ENCODE peak calls at places on chromosome 22, in ten cellular contexts. S is transverse colon, Q is suprapubic skin, E is Peyer's patch, G is adrenal gland, T is right lobe of liver, P is IMR-90, V is lower leg skin, F is heart left ventricle, J is A549. U is an unnamed sample.

GRCh38 chr22:39224550-39224949 is 20.2 kb downstream of the PDGFB start:
- DNase-seq in Q (no peak), T (no peak), J (no peak), F (no peak), G (no peak), V (no peak), S (no peak), P (no peak), E (no peak), U (no peak)

GRCh38 chr22:24338701-24339451 is 68.2 kb downstream of the SPECC1L start:
- DNase-seq in F (no peak), T (no peak), J (no peak), P (peak; percentile 61), G (peak; percentile 80), Q (no peak), V (no peak), S (no peak), E (no peak), U (no peak)

GRCh38 chr22:33922268-33922667 is 2.0 kb upstream of the LARGE1 start:
- DNase-seq in P (peak; percentile 34), T (peak; percentile 58), E (peak; percentile 67), F (no peak), S (peak; percentile 39), J (no peak), G (peak; percentile 64), Q (peak; percentile 72), V (peak; percentile 87), U (peak; percentile 46)

GRCh38 chr22:25354456-25354855 is 135.0 kb downstream of the CRYBB2 start:
- DNase-seq in P (no peak), E (peak; percentile 30), V (peak; percentile 76), S (no peak), J (no peak), T (peak; percentile 54), G (no peak), Q (peak; percentile 38), F (no peak), U (no peak)

GRCh38 chr22:24208012-24208749 is 26.9 kb downstream of the SUSD2 start:
- DNase-seq in P (peak; percentile 98), T (no peak), G (peak; percentile 83), V (peak; percentile 84), S (no peak), F (no peak), Q (no peak), E (no peak), J (peak; percentile 96), U (peak; percentile 48)

GRCh38 chr22:43126506-43127165 is 16.1 kb downstream of the BIK start:
- DNase-seq in G (no peak), J (peak; percentile 56), T (no peak), P (peak; percentile 85), F (no peak), E (peak; percentile 60), V (no peak), S (peak; percentile 72), Q (no peak), U (peak; percentile 26)

GRCh38 chr22:48501231-48501750 is 1326.4 kb downstream of the BRD1 start:
- DNase-seq in J (no peak), G (no peak), Q (no peak), E (no peak), V (no peak), F (peak; percentile 20), T (no peak), S (no peak), P (no peak), U (no peak)

GRCh38 chr22:27670701-27671412 is 130.7 kb downstream of the MN1 start:
- DNase-seq in S (peak; percentile 40), E (no peak), T (no peak), G (peak; percentile 86), V (no peak), P (no peak), F (no peak), J (no peak), Q (no peak), U (peak; percentile 71)

GRCh38 chr22:37080438-37080837 is 28.9 kb downstream of the KCTD17 start:
- DNase-seq in S (no peak), E (no peak), G (no peak), P (no peak), Q (no peak), J (no peak), T (no peak), V (no peak), F (no peak), U (no peak)

GRCh38 chr22:38549106-38549884 is 20.7 kb downstream of the DMC1 start:
- DNase-seq in E (no peak), P (no peak), G (no peak), J (no peak), Q (no peak), T (no peak), S (no peak), V (no peak), F (no peak), U (no peak)

GRCh38 chr22:29002603-29003002 is 59.0 kb downstream of the C22orf31 start:
- DNase-seq in E (no peak), J (no peak), Q (no peak), V (no peak), S (no peak), P (no peak), F (no peak), G (no peak), T (no peak), U (peak; percentile 12)

GRCh38 chr22:24996420-24996952 is 44.0 kb downstream of the KIAA1671 start:
- DNase-seq in P (no peak), S (peak; percentile 48), G (no peak), J (peak; percentile 63), F (no peak), Q (no peak), E (no peak), T (no peak), V (no peak), U (no peak)

GRCh38 chr22:31933816-31934482 is 10.4 kb upstream of the YWHAH start:
- DNase-seq in Q (no peak), F (peak; percentile 29), G (no peak), E (peak; percentile 15), P (no peak), T (no peak), V (no peak), J (no peak), S (no peak), U (peak; percentile 38)
- TF ChIP-seq POLR2A in Q (no peak), F (no peak), G (no peak), E (no peak), P (no peak), T (no peak), V (no peak), J (no peak), S (no peak), U (no peak)

DNA sequence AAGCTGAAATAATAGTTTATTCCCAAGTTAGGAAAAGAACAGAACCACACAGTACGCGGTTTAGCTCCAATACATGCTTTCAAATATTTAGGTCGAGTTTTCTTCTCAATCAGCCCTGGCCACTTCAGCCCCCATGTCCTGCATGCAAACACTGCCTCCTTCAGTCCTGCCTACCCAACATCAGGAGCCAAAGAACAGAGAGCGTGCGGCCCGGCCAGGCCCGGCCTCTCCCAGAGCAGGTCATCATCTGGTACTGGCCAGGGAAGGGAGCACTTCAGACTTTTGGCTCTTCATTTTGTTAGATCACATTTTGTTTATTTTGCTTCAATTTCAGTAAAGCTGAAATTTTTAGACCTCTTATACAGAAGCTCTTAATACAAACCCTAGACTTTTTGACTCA is 6.7 kb downstream of the BRD1 start:
- DNase-seq in V (no peak), S (no peak), T (no peak), G (no peak), P (no peak), Q (no peak), E (no peak), F (no peak), J (no peak), U (no peak)
- TF ChIP-seq CTCF in V (no peak), S (no peak), T (no peak), G (no peak), P (no peak), Q (no peak), E (no peak), F (peak; percentile 31), J (no peak), U (no peak)

DNA sequence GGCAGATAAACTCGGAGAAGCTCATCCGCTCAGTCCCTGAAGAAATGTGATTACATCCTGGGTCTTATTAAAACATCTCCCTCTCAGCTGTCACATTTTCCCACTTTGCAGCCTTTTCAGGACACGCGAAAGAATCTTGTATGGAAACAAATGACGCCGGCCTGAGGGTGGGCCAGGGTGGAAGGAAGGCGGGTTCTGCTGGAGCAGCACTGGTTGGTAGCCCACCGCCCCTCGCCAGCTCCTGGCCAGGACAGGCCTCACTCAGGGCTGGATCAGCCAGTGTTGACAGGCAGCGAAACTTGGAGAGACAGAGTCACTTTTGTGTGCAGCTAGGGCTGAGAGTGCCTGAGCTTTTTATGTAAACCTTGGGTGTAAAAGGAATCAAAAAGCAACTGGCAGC is 371.8 kb downstream of the TBC1D22A start:
- DNase-seq in T (no peak), Q (no peak), E (no peak), G (no peak), J (no peak), P (no peak), F (no peak), S (no peak), V (no peak), U (no peak)
- TF ChIP-seq POLR2A in T (no peak), Q (no peak), E (no peak), G (no peak), J (no peak), P (no peak), F (no peak), S (no peak), V (no peak), U (no peak)

DNA sequence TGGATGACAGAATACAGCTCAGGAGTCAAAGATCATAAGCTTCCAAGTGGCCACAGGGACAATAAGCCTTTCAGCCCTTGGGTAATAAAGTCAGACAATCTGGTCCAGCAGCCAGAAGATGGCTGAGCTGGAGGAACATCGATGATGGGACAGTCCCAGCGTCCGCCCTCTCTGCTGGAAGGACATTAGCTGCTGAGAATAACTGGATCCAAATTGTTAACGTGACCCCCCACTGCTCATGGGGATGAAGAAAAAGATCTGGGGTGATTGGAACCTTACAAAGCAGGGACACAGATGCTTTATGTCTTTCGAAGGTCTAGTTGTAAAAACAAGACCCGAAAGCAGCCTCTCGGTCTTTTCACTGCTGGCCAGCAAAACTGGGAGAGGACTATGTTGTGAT is 71.0 kb downstream of the IGLL5 start:
- DNase-seq in J (no peak), E (no peak), P (no peak), V (no peak), F (peak; percentile 14), Q (no peak), T (no peak), G (no peak), S (no peak), U (no peak)
- TF ChIP-seq CTCF in J (no peak), E (no peak), P (no peak), V (no peak), F (no peak), Q (no peak), T (no peak), G (no peak), S (no peak), U (no peak)

DNA sequence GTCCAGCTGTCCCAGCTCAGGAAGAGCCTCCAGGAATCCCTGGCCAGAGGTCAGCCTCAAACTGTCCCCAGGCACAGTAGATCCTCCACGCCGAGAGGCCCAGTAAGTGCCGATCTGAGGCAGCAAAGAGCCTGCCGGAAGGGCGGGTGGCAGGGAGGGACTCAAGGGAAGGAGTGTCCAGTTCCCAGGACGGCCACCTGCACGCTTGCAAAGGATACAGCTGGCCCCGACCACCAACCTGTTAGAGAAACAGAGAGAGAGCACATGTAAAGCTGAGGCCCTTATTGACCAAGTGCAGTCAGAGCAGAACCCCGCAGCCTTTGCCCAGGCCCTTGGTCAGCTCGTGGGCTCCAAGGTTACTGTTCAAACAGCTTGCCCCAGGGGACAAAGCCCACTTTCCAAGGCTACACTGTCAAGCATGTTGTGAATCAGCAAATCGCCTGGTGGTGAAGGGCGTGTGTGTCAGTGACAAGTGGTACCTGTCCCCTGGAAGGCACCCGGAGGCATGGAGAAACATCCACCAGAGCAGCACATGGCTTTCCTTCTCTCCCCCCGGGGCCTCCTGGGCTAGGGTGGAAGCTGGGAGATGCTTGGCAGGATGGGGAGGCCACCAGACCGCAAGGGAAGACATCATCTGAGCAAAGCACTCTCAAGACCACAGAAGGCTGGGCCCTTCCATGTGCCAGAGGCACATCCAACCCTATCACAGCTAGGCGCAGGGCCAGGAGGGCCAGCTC is 42.6 kb upstream of the COMT start:
- DNase-seq in V (no peak), Q (no peak), G (no peak), J (no peak), T (no peak), E (no peak), F (peak; percentile 40), P (no peak), S (no peak), U (no peak)
- TF ChIP-seq POLR2A in V (no peak), Q (no peak), G (no peak), J (no peak), T (no peak), E (no peak), F (no peak), P (no peak), S (no peak), U (no peak)

U was measured in body of pancreas.